ENCODE peak calls at places on chromosomes 2 and 18, in seven cellular contexts. U, A, Z, N, C, G and X are unnamed samples.
A peak's percentile ranks its signal among the peaks of the same experiment; 100 is the strongest.

GRCh38 chr2:105294046-105294445 is 35.5 kb downstream of the TGFBRAP1 start:
- DNase-seq in U (no peak), A (no peak), Z (no peak), N (no peak), C (no peak), G (no peak), X (no peak)

GRCh38 chr2:168097431-168097830 is 150.0 kb downstream of the STK39 start:
- DNase-seq in U (no peak), A (no peak), Z (no peak), N (no peak), C (no peak), G (no peak), X (no peak)

GRCh38 chr2:128445533-128445900 is 126.8 kb upstream of the HS6ST1 start:
- DNase-seq in U (no peak), A (no peak), Z (no peak), N (no peak), C (no peak), G (no peak), X (peak; percentile 23)

GRCh38 chr2:35081001-35081628 is 1274.5 kb upstream of the CRIM1 start:
- DNase-seq in U (no peak), A (no peak), Z (no peak), N (peak; percentile 24), C (no peak), G (no peak), X (no peak)

GRCh38 chr2:127061377-127062273 is 45.3 kb downstream of the BIN1 start:
- DNase-seq in U (no peak), A (no peak), Z (no peak), N (no peak), C (no peak), G (no peak), X (no peak)

GRCh38 chr2:208392300-208392699 is 14.3 kb upstream of the PTH2R start:
- DNase-seq in U (no peak), A (no peak), Z (no peak), N (no peak), C (no peak), G (no peak), X (no peak)

GRCh38 chr2:222844323-222844722 is 16.5 kb upstream of the ACSL3 start:
- DNase-seq in U (no peak), A (no peak), Z (no peak), N (peak; percentile 84), C (no peak), G (no peak), X (no peak)

GRCh38 chr18:63949068-63949737 is at the start of gene HMSD:
- DNase-seq in U (peak; percentile 80), A (peak; percentile 81), Z (peak; percentile 84), N (no peak), C (peak; percentile 58), G (peak; percentile 58), X (peak; percentile 91)

GRCh38 chr2:232974431-232974830 is 38.6 kb downstream of the NGEF start:
- DNase-seq in U (no peak), A (no peak), Z (no peak), N (no peak), C (no peak), G (no peak), X (no peak)

GRCh38 chr2:115162454-115163293 is 720.2 kb downstream of the DPP10 start:
- DNase-seq in U (no peak), A (peak; percentile 1), Z (peak; percentile 68), N (no peak), C (no peak), G (no peak), X (no peak)

GRCh38 chr2:4358855-4359254 is 655.5 kb downstream of the DCDC2C start:
- DNase-seq in U (no peak), A (no peak), Z (no peak), N (no peak), C (no peak), G (no peak), X (no peak)

GRCh38 chr2:220219371-220219770 is 591.9 kb downstream of the SLC4A3 start:
- DNase-seq in U (no peak), A (no peak), Z (no peak), N (no peak), C (no peak), G (no peak), X (no peak)

GRCh38 chr2:118197011-118197695 is 108.9 kb downstream of the INSIG2 start:
- DNase-seq in U (no peak), A (no peak), Z (no peak), N (no peak), C (no peak), G (no peak), X (no peak)

GRCh38 chr2:115609978-115610377 is 1167.5 kb downstream of the DPP10 start:
- DNase-seq in U (no peak), A (no peak), Z (no peak), N (no peak), C (no peak), G (no peak), X (no peak)